ENCODE peak calls at places on chromosomes 4 and X, in ten cellular contexts. M is C1 segment of cervical spinal cord; E is ecto neural progenitor cell; T is ovary; Y is brain pericyte; K is KBM-7; Z is NCI-H2107; V is PC-9; P is stimulated activated CD4-positive, alpha-beta T cell treated with anti-CD3 and anti-CD28 coated beads, Interleukin-4, amount 100 ng/mL, for 24 hours; O is stimulated activated naive CD4-positive, alpha-beta T cell. B is an unnamed sample.

GRCh38 chr4:162732871-162733270 is 433.8 kb downstream of the NAF1 start:
- DNase-seq in M (no peak), E (no peak), T (no peak), Y (no peak), K (no peak), Z (no peak), V (no peak), P (no peak), O (no peak), B (no peak)

GRCh38 chrX:41563881-41564280 is 116.7 kb downstream of the NYX start:
- DNase-seq in M (no peak), E (no peak), T (no peak), Y (no peak), K (no peak), Z (no peak), V (no peak), P (no peak), O (no peak), B (no peak)

GRCh38 chr4:105708376-105709080 is at the start of the genes GSTCD and INTS12:
- DNase-seq in M (peak; percentile 90), E (peak; percentile 95), T (peak; percentile 91), Y (peak; percentile 76), K (peak; percentile 95), Z (peak; percentile 55), V (peak; percentile 72), P (peak; percentile 93), O (peak; percentile 84), B (peak; percentile 94)

GRCh38 chrX:125378205-125378604 is 58.5 kb downstream of the TEX13C start:
- DNase-seq in M (no peak), E (no peak), T (no peak), Y (no peak), K (no peak), Z (no peak), V (no peak), P (no peak), O (no peak), B (no peak)

GRCh38 chr4:140372607-140373327 is 679 bp upstream of the SCOC start:
- DNase-seq in M (no peak), E (no peak), T (no peak), Y (no peak), K (no peak), Z (no peak), V (no peak), P (peak; percentile 38), O (peak; percentile 52), B (no peak)

GRCh38 chr4:169312690-169313422 is 42.1 kb upstream of the SH3RF1 start:
- DNase-seq in M (no peak), E (no peak), T (no peak), Y (no peak), K (no peak), Z (no peak), V (no peak), P (no peak), O (no peak), B (no peak)

GRCh38 chr4:115360441-115360840 is 247.0 kb upstream of the NDST4 start:
- DNase-seq in M (no peak), E (no peak), T (no peak), Y (no peak), K (no peak), Z (no peak), V (no peak), P (no peak), O (no peak), B (no peak)

GRCh38 chr4:34850983-34851382 is 1393.3 kb downstream of the ARAP2 start:
- DNase-seq in M (no peak), E (no peak), T (no peak), Y (no peak), K (no peak), Z (no peak), V (no peak), P (no peak), O (no peak), B (no peak)

GRCh38 chr4:1366371-1367229 is 19.6 kb downstream of the UVSSA start:
- DNase-seq in M (no peak), E (no peak), T (no peak), Y (no peak), K (no peak), Z (no peak), V (no peak), P (no peak), O (no peak), B (no peak)